ENCODE peak calls at places on chromosome 7, in nine cellular contexts. One of them, this sample, is unnamed.

GRCh38 chr7:150468241-150468640 is 17.8 kb downstream of the GIMAP8 start:
- ATAC-seq in activated CD8-positive, alpha-beta T cell treated with anti-CD3 and anti-CD28 coated beads, Interleukin-2, amount 10 ng/mL, durations not matched to agents 7 days and 5 days: no peak
- ATAC-seq in right lobe of liver: no peak
- ATAC-seq in central memory CD8-positive, alpha-beta T cell: no peak
- ATAC-seq in T-cell: peak
- ATAC-seq in pancreas: no peak
- ATAC-seq in activated naive CD8-positive, alpha-beta T cell treated with anti-CD3 and anti-CD28 coated beads, Interleukin-2, amount 10 ng/mL, durations not matched to agents 7 days and 5 days: no peak
- ATAC-seq in left lung: no peak
- ATAC-seq in upper lobe of left lung: no peak
- ATAC-seq in this sample: no peak

GRCh38 chr7:156029460-156030007 is 217.3 kb upstream of the SHH start:
- ATAC-seq in activated CD8-positive, alpha-beta T cell treated with anti-CD3 and anti-CD28 coated beads, Interleukin-2, amount 10 ng/mL, durations not matched to agents 7 days and 5 days: no peak
- ATAC-seq in right lobe of liver: no peak
- ATAC-seq in central memory CD8-positive, alpha-beta T cell: no peak
- ATAC-seq in T-cell: no peak
- ATAC-seq in pancreas: no peak
- ATAC-seq in activated naive CD8-positive, alpha-beta T cell treated with anti-CD3 and anti-CD28 coated beads, Interleukin-2, amount 10 ng/mL, durations not matched to agents 7 days and 5 days: no peak
- ATAC-seq in left lung: no peak
- ATAC-seq in upper lobe of left lung: peak
- ATAC-seq in this sample: no peak

GRCh38 chr7:19520392-19520791 is 188.4 kb downstream of the POLR1F start:
- ATAC-seq in activated CD8-positive, alpha-beta T cell treated with anti-CD3 and anti-CD28 coated beads, Interleukin-2, amount 10 ng/mL, durations not matched to agents 7 days and 5 days: no peak
- ATAC-seq in right lobe of liver: no peak
- ATAC-seq in central memory CD8-positive, alpha-beta T cell: no peak
- ATAC-seq in T-cell: no peak
- ATAC-seq in pancreas: no peak
- ATAC-seq in activated naive CD8-positive, alpha-beta T cell treated with anti-CD3 and anti-CD28 coated beads, Interleukin-2, amount 10 ng/mL, durations not matched to agents 7 days and 5 days: no peak
- ATAC-seq in left lung: no peak
- ATAC-seq in upper lobe of left lung: no peak
- ATAC-seq in this sample: no peak

GRCh38 chr7:70557281-70557680 is 574.7 kb upstream of the GALNT17 start:
- ATAC-seq in activated CD8-positive, alpha-beta T cell treated with anti-CD3 and anti-CD28 coated beads, Interleukin-2, amount 10 ng/mL, durations not matched to agents 7 days and 5 days: no peak
- ATAC-seq in right lobe of liver: peak
- ATAC-seq in central memory CD8-positive, alpha-beta T cell: no peak
- ATAC-seq in T-cell: no peak
- ATAC-seq in pancreas: no peak
- ATAC-seq in activated naive CD8-positive, alpha-beta T cell treated with anti-CD3 and anti-CD28 coated beads, Interleukin-2, amount 10 ng/mL, durations not matched to agents 7 days and 5 days: no peak
- ATAC-seq in left lung: no peak
- ATAC-seq in upper lobe of left lung: no peak
- ATAC-seq in this sample: no peak

GRCh38 chr7:583410-584121 is 63.9 kb upstream of the PDGFA start:
- ATAC-seq in activated CD8-positive, alpha-beta T cell treated with anti-CD3 and anti-CD28 coated beads, Interleukin-2, amount 10 ng/mL, durations not matched to agents 7 days and 5 days: peak
- ATAC-seq in right lobe of liver: no peak
- ATAC-seq in central memory CD8-positive, alpha-beta T cell: peak
- ATAC-seq in T-cell: peak
- ATAC-seq in pancreas: no peak
- ATAC-seq in activated naive CD8-positive, alpha-beta T cell treated with anti-CD3 and anti-CD28 coated beads, Interleukin-2, amount 10 ng/mL, durations not matched to agents 7 days and 5 days: peak
- ATAC-seq in left lung: no peak
- ATAC-seq in upper lobe of left lung: no peak
- ATAC-seq in this sample: no peak

GRCh38 chr7:96612034-96612433 is 97.6 kb downstream of the SEM1 start:
- ATAC-seq in activated CD8-positive, alpha-beta T cell treated with anti-CD3 and anti-CD28 coated beads, Interleukin-2, amount 10 ng/mL, durations not matched to agents 7 days and 5 days: no peak
- ATAC-seq in right lobe of liver: no peak
- ATAC-seq in central memory CD8-positive, alpha-beta T cell: no peak
- ATAC-seq in T-cell: no peak
- ATAC-seq in pancreas: no peak
- ATAC-seq in activated naive CD8-positive, alpha-beta T cell treated with anti-CD3 and anti-CD28 coated beads, Interleukin-2, amount 10 ng/mL, durations not matched to agents 7 days and 5 days: no peak
- ATAC-seq in left lung: no peak
- ATAC-seq in upper lobe of left lung: no peak
- ATAC-seq in this sample: no peak

GRCh38 chr7:135971366-135971725 is 5.8 kb downstream of the MTPN start:
- ATAC-seq in activated CD8-positive, alpha-beta T cell treated with anti-CD3 and anti-CD28 coated beads, Interleukin-2, amount 10 ng/mL, durations not matched to agents 7 days and 5 days: no peak
- ATAC-seq in right lobe of liver: no peak
- ATAC-seq in central memory CD8-positive, alpha-beta T cell: no peak
- ATAC-seq in T-cell: no peak
- ATAC-seq in pancreas: no peak
- ATAC-seq in activated naive CD8-positive, alpha-beta T cell treated with anti-CD3 and anti-CD28 coated beads, Interleukin-2, amount 10 ng/mL, durations not matched to agents 7 days and 5 days: no peak
- ATAC-seq in left lung: no peak
- ATAC-seq in upper lobe of left lung: no peak
- ATAC-seq in this sample: peak

GRCh38 chr7:132436121-132436520 is 140.1 kb downstream of the PLXNA4 start:
- ATAC-seq in activated CD8-positive, alpha-beta T cell treated with anti-CD3 and anti-CD28 coated beads, Interleukin-2, amount 10 ng/mL, durations not matched to agents 7 days and 5 days: no peak
- ATAC-seq in right lobe of liver: no peak
- ATAC-seq in central memory CD8-positive, alpha-beta T cell: no peak
- ATAC-seq in T-cell: no peak
- ATAC-seq in pancreas: peak
- ATAC-seq in activated naive CD8-positive, alpha-beta T cell treated with anti-CD3 and anti-CD28 coated beads, Interleukin-2, amount 10 ng/mL, durations not matched to agents 7 days and 5 days: no peak
- ATAC-seq in left lung: no peak
- ATAC-seq in upper lobe of left lung: no peak
- ATAC-seq in this sample: no peak

GRCh38 chr7:84274029-84274638 is 79.5 kb upstream of the SEMA3A start:
- ATAC-seq in activated CD8-positive, alpha-beta T cell treated with anti-CD3 and anti-CD28 coated beads, Interleukin-2, amount 10 ng/mL, durations not matched to agents 7 days and 5 days: no peak
- ATAC-seq in right lobe of liver: no peak
- ATAC-seq in central memory CD8-positive, alpha-beta T cell: no peak
- ATAC-seq in T-cell: no peak
- ATAC-seq in pancreas: no peak
- ATAC-seq in activated naive CD8-positive, alpha-beta T cell treated with anti-CD3 and anti-CD28 coated beads, Interleukin-2, amount 10 ng/mL, durations not matched to agents 7 days and 5 days: no peak
- ATAC-seq in left lung: peak
- ATAC-seq in upper lobe of left lung: no peak
- ATAC-seq in this sample: no peak

GRCh38 chr7:112223310-112223709 is 16.8 kb downstream of the ZNF277 start:
- ATAC-seq in activated CD8-positive, alpha-beta T cell treated with anti-CD3 and anti-CD28 coated beads, Interleukin-2, amount 10 ng/mL, durations not matched to agents 7 days and 5 days: no peak
- ATAC-seq in right lobe of liver: peak
- ATAC-seq in central memory CD8-positive, alpha-beta T cell: no peak
- ATAC-seq in T-cell: no peak
- ATAC-seq in pancreas: peak
- ATAC-seq in activated naive CD8-positive, alpha-beta T cell treated with anti-CD3 and anti-CD28 coated beads, Interleukin-2, amount 10 ng/mL, durations not matched to agents 7 days and 5 days: no peak
- ATAC-seq in left lung: no peak
- ATAC-seq in upper lobe of left lung: no peak
- ATAC-seq in this sample: no peak

GRCh38 chr7:98051118-98051744 is 55.4 kb upstream of the LMTK2 start:
- ATAC-seq in activated CD8-positive, alpha-beta T cell treated with anti-CD3 and anti-CD28 coated beads, Interleukin-2, amount 10 ng/mL, durations not matched to agents 7 days and 5 days: peak
- ATAC-seq in right lobe of liver: no peak
- ATAC-seq in central memory CD8-positive, alpha-beta T cell: peak
- ATAC-seq in T-cell: peak
- ATAC-seq in pancreas: no peak
- ATAC-seq in activated naive CD8-positive, alpha-beta T cell treated with anti-CD3 and anti-CD28 coated beads, Interleukin-2, amount 10 ng/mL, durations not matched to agents 7 days and 5 days: no peak
- ATAC-seq in left lung: no peak
- ATAC-seq in upper lobe of left lung: no peak
- ATAC-seq in this sample: peak

GRCh38 chr7:68760556-68760955 is 837.7 kb upstream of the AUTS2 start:
- ATAC-seq in activated CD8-positive, alpha-beta T cell treated with anti-CD3 and anti-CD28 coated beads, Interleukin-2, amount 10 ng/mL, durations not matched to agents 7 days and 5 days: no peak
- ATAC-seq in right lobe of liver: no peak
- ATAC-seq in central memory CD8-positive, alpha-beta T cell: no peak
- ATAC-seq in T-cell: no peak
- ATAC-seq in pancreas: no peak
- ATAC-seq in activated naive CD8-positive, alpha-beta T cell treated with anti-CD3 and anti-CD28 coated beads, Interleukin-2, amount 10 ng/mL, durations not matched to agents 7 days and 5 days: no peak
- ATAC-seq in left lung: no peak
- ATAC-seq in upper lobe of left lung: no peak
- ATAC-seq in this sample: no peak

GRCh38 chr7:111018447-111018846 is 72.5 kb upstream of the LRRN3 start:
- ATAC-seq in activated CD8-positive, alpha-beta T cell treated with anti-CD3 and anti-CD28 coated beads, Interleukin-2, amount 10 ng/mL, durations not matched to agents 7 days and 5 days: no peak
- ATAC-seq in right lobe of liver: no peak
- ATAC-seq in central memory CD8-positive, alpha-beta T cell: no peak
- ATAC-seq in T-cell: no peak
- ATAC-seq in pancreas: no peak
- ATAC-seq in activated naive CD8-positive, alpha-beta T cell treated with anti-CD3 and anti-CD28 coated beads, Interleukin-2, amount 10 ng/mL, durations not matched to agents 7 days and 5 days: no peak
- ATAC-seq in left lung: no peak
- ATAC-seq in upper lobe of left lung: no peak
- ATAC-seq in this sample: no peak

GRCh38 chr7:121344497-121344896 is 15.7 kb downstream of the WNT16 start:
- ATAC-seq in activated CD8-positive, alpha-beta T cell treated with anti-CD3 and anti-CD28 coated beads, Interleukin-2, amount 10 ng/mL, durations not matched to agents 7 days and 5 days: no peak
- ATAC-seq in right lobe of liver: no peak
- ATAC-seq in central memory CD8-positive, alpha-beta T cell: no peak
- ATAC-seq in T-cell: no peak
- ATAC-seq in pancreas: no peak
- ATAC-seq in activated naive CD8-positive, alpha-beta T cell treated with anti-CD3 and anti-CD28 coated beads, Interleukin-2, amount 10 ng/mL, durations not matched to agents 7 days and 5 days: no peak
- ATAC-seq in left lung: no peak
- ATAC-seq in upper lobe of left lung: no peak
- ATAC-seq in this sample: no peak

GRCh38 chr7:130071701-130072622 is 1.6 kb downstream of the KLHDC10 start:
- ATAC-seq in activated CD8-positive, alpha-beta T cell treated with anti-CD3 and anti-CD28 coated beads, Interleukin-2, amount 10 ng/mL, durations not matched to agents 7 days and 5 days: no peak
- ATAC-seq in right lobe of liver: peak
- ATAC-seq in central memory CD8-positive, alpha-beta T cell: no peak
- ATAC-seq in T-cell: no peak
- ATAC-seq in pancreas: peak
- ATAC-seq in activated naive CD8-positive, alpha-beta T cell treated with anti-CD3 and anti-CD28 coated beads, Interleukin-2, amount 10 ng/mL, durations not matched to agents 7 days and 5 days: no peak
- ATAC-seq in left lung: peak
- ATAC-seq in upper lobe of left lung: peak
- ATAC-seq in this sample: peak

GRCh38 chr7:81014266-81014665 is 95.4 kb upstream of the SEMA3C start:
- ATAC-seq in activated CD8-positive, alpha-beta T cell treated with anti-CD3 and anti-CD28 coated beads, Interleukin-2, amount 10 ng/mL, durations not matched to agents 7 days and 5 days: no peak
- ATAC-seq in right lobe of liver: no peak
- ATAC-seq in central memory CD8-positive, alpha-beta T cell: no peak
- ATAC-seq in T-cell: no peak
- ATAC-seq in pancreas: no peak
- ATAC-seq in activated naive CD8-positive, alpha-beta T cell treated with anti-CD3 and anti-CD28 coated beads, Interleukin-2, amount 10 ng/mL, durations not matched to agents 7 days and 5 days: no peak
- ATAC-seq in left lung: no peak
- ATAC-seq in upper lobe of left lung: no peak
- ATAC-seq in this sample: no peak

GRCh38 chr7:148110097-148110868 is 480.3 kb upstream of the C7orf33 start:
- ATAC-seq in activated CD8-positive, alpha-beta T cell treated with anti-CD3 and anti-CD28 coated beads, Interleukin-2, amount 10 ng/mL, durations not matched to agents 7 days and 5 days: no peak
- ATAC-seq in right lobe of liver: peak
- ATAC-seq in central memory CD8-positive, alpha-beta T cell: no peak
- ATAC-seq in T-cell: no peak
- ATAC-seq in pancreas: peak
- ATAC-seq in activated naive CD8-positive, alpha-beta T cell treated with anti-CD3 and anti-CD28 coated beads, Interleukin-2, amount 10 ng/mL, durations not matched to agents 7 days and 5 days: no peak
- ATAC-seq in left lung: peak
- ATAC-seq in upper lobe of left lung: no peak
- ATAC-seq in this sample: no peak

GRCh38 chr7:27709137-27710075 is 30.6 kb upstream of the TAX1BP1 start:
- ATAC-seq in activated CD8-positive, alpha-beta T cell treated with anti-CD3 and anti-CD28 coated beads, Interleukin-2, amount 10 ng/mL, durations not matched to agents 7 days and 5 days: no peak
- ATAC-seq in right lobe of liver: peak
- ATAC-seq in central memory CD8-positive, alpha-beta T cell: no peak
- ATAC-seq in T-cell: no peak
- ATAC-seq in pancreas: peak
- ATAC-seq in activated naive CD8-positive, alpha-beta T cell treated with anti-CD3 and anti-CD28 coated beads, Interleukin-2, amount 10 ng/mL, durations not matched to agents 7 days and 5 days: no peak
- ATAC-seq in left lung: peak
- ATAC-seq in upper lobe of left lung: no peak
- ATAC-seq in this sample: no peak

GRCh38 chr7:116836911-116837310 is 25.5 kb upstream of the CAPZA2 start:
- ATAC-seq in activated CD8-positive, alpha-beta T cell treated with anti-CD3 and anti-CD28 coated beads, Interleukin-2, amount 10 ng/mL, durations not matched to agents 7 days and 5 days: no peak
- ATAC-seq in right lobe of liver: no peak
- ATAC-seq in central memory CD8-positive, alpha-beta T cell: no peak
- ATAC-seq in T-cell: no peak
- ATAC-seq in pancreas: no peak
- ATAC-seq in activated naive CD8-positive, alpha-beta T cell treated with anti-CD3 and anti-CD28 coated beads, Interleukin-2, amount 10 ng/mL, durations not matched to agents 7 days and 5 days: no peak
- ATAC-seq in left lung: no peak
- ATAC-seq in upper lobe of left lung: no peak
- ATAC-seq in this sample: no peak

GRCh38 chr7:111642373-111642772 is 80.1 kb upstream of the IMMP2L start:
- ATAC-seq in activated CD8-positive, alpha-beta T cell treated with anti-CD3 and anti-CD28 coated beads, Interleukin-2, amount 10 ng/mL, durations not matched to agents 7 days and 5 days: no peak
- ATAC-seq in right lobe of liver: no peak
- ATAC-seq in central memory CD8-positive, alpha-beta T cell: no peak
- ATAC-seq in T-cell: no peak
- ATAC-seq in pancreas: no peak
- ATAC-seq in activated naive CD8-positive, alpha-beta T cell treated with anti-CD3 and anti-CD28 coated beads, Interleukin-2, amount 10 ng/mL, durations not matched to agents 7 days and 5 days: no peak
- ATAC-seq in left lung: no peak
- ATAC-seq in upper lobe of left lung: no peak
- ATAC-seq in this sample: no peak

GRCh38 chr7:46059308-46060020 is 138.4 kb upstream of the IGFBP3 start:
- ATAC-seq in activated CD8-positive, alpha-beta T cell treated with anti-CD3 and anti-CD28 coated beads, Interleukin-2, amount 10 ng/mL, durations not matched to agents 7 days and 5 days: no peak
- ATAC-seq in right lobe of liver: no peak
- ATAC-seq in central memory CD8-positive, alpha-beta T cell: no peak
- ATAC-seq in T-cell: no peak
- ATAC-seq in pancreas: peak
- ATAC-seq in activated naive CD8-positive, alpha-beta T cell treated with anti-CD3 and anti-CD28 coated beads, Interleukin-2, amount 10 ng/mL, durations not matched to agents 7 days and 5 days: no peak
- ATAC-seq in left lung: peak
- ATAC-seq in upper lobe of left lung: peak
- ATAC-seq in this sample: no peak

GRCh38 chr7:11474902-11475585 is 357.0 kb downstream of the THSD7A start:
- ATAC-seq in activated CD8-positive, alpha-beta T cell treated with anti-CD3 and anti-CD28 coated beads, Interleukin-2, amount 10 ng/mL, durations not matched to agents 7 days and 5 days: no peak
- ATAC-seq in right lobe of liver: no peak
- ATAC-seq in central memory CD8-positive, alpha-beta T cell: no peak
- ATAC-seq in T-cell: no peak
- ATAC-seq in pancreas: no peak
- ATAC-seq in activated naive CD8-positive, alpha-beta T cell treated with anti-CD3 and anti-CD28 coated beads, Interleukin-2, amount 10 ng/mL, durations not matched to agents 7 days and 5 days: no peak
- ATAC-seq in left lung: peak
- ATAC-seq in upper lobe of left lung: no peak
- ATAC-seq in this sample: no peak

GRCh38 chr7:74093671-74094223 is 10.1 kb downstream of the LIMK1 start:
- ATAC-seq in activated CD8-positive, alpha-beta T cell treated with anti-CD3 and anti-CD28 coated beads, Interleukin-2, amount 10 ng/mL, durations not matched to agents 7 days and 5 days: peak
- ATAC-seq in right lobe of liver: peak
- ATAC-seq in central memory CD8-positive, alpha-beta T cell: peak
- ATAC-seq in T-cell: no peak
- ATAC-seq in pancreas: peak
- ATAC-seq in activated naive CD8-positive, alpha-beta T cell treated with anti-CD3 and anti-CD28 coated beads, Interleukin-2, amount 10 ng/mL, durations not matched to agents 7 days and 5 days: peak
- ATAC-seq in left lung: peak
- ATAC-seq in upper lobe of left lung: peak
- ATAC-seq in this sample: peak

GRCh38 chr7:100764841-100765240 is 31.4 kb downstream of the ZAN start:
- ATAC-seq in activated CD8-positive, alpha-beta T cell treated with anti-CD3 and anti-CD28 coated beads, Interleukin-2, amount 10 ng/mL, durations not matched to agents 7 days and 5 days: no peak
- ATAC-seq in right lobe of liver: no peak
- ATAC-seq in central memory CD8-positive, alpha-beta T cell: no peak
- ATAC-seq in T-cell: no peak
- ATAC-seq in pancreas: no peak
- ATAC-seq in activated naive CD8-positive, alpha-beta T cell treated with anti-CD3 and anti-CD28 coated beads, Interleukin-2, amount 10 ng/mL, durations not matched to agents 7 days and 5 days: no peak
- ATAC-seq in left lung: no peak
- ATAC-seq in upper lobe of left lung: no peak
- ATAC-seq in this sample: no peak

GRCh38 chr7:135102372-135102771 is 45.5 kb upstream of the TMEM140 start:
- ATAC-seq in activated CD8-positive, alpha-beta T cell treated with anti-CD3 and anti-CD28 coated beads, Interleukin-2, amount 10 ng/mL, durations not matched to agents 7 days and 5 days: no peak
- ATAC-seq in right lobe of liver: no peak
- ATAC-seq in central memory CD8-positive, alpha-beta T cell: no peak
- ATAC-seq in T-cell: no peak
- ATAC-seq in pancreas: no peak
- ATAC-seq in activated naive CD8-positive, alpha-beta T cell treated with anti-CD3 and anti-CD28 coated beads, Interleukin-2, amount 10 ng/mL, durations not matched to agents 7 days and 5 days: no peak
- ATAC-seq in left lung: no peak
- ATAC-seq in upper lobe of left lung: no peak
- ATAC-seq in this sample: peak

GRCh38 chr7:33050425-33051318 is 11.9 kb downstream of the NT5C3A start:
- ATAC-seq in activated CD8-positive, alpha-beta T cell treated with anti-CD3 and anti-CD28 coated beads, Interleukin-2, amount 10 ng/mL, durations not matched to agents 7 days and 5 days: peak
- ATAC-seq in right lobe of liver: peak
- ATAC-seq in central memory CD8-positive, alpha-beta T cell: no peak
- ATAC-seq in T-cell: peak
- ATAC-seq in pancreas: peak
- ATAC-seq in activated naive CD8-positive, alpha-beta T cell treated with anti-CD3 and anti-CD28 coated beads, Interleukin-2, amount 10 ng/mL, durations not matched to agents 7 days and 5 days: peak
- ATAC-seq in left lung: peak
- ATAC-seq in upper lobe of left lung: no peak
- ATAC-seq in this sample: no peak

GRCh38 chr7:129574487-129574886 is 37.0 kb upstream of the NRF1 start:
- ATAC-seq in activated CD8-positive, alpha-beta T cell treated with anti-CD3 and anti-CD28 coated beads, Interleukin-2, amount 10 ng/mL, durations not matched to agents 7 days and 5 days: no peak
- ATAC-seq in right lobe of liver: no peak
- ATAC-seq in central memory CD8-positive, alpha-beta T cell: no peak
- ATAC-seq in T-cell: no peak
- ATAC-seq in pancreas: peak
- ATAC-seq in activated naive CD8-positive, alpha-beta T cell treated with anti-CD3 and anti-CD28 coated beads, Interleukin-2, amount 10 ng/mL, durations not matched to agents 7 days and 5 days: no peak
- ATAC-seq in left lung: no peak
- ATAC-seq in upper lobe of left lung: no peak
- ATAC-seq in this sample: no peak

GRCh38 chr7:137977173-137977572 is 24.7 kb downstream of the CREB3L2 start:
- ATAC-seq in activated CD8-positive, alpha-beta T cell treated with anti-CD3 and anti-CD28 coated beads, Interleukin-2, amount 10 ng/mL, durations not matched to agents 7 days and 5 days: no peak
- ATAC-seq in right lobe of liver: no peak
- ATAC-seq in central memory CD8-positive, alpha-beta T cell: no peak
- ATAC-seq in T-cell: no peak
- ATAC-seq in pancreas: no peak
- ATAC-seq in activated naive CD8-positive, alpha-beta T cell treated with anti-CD3 and anti-CD28 coated beads, Interleukin-2, amount 10 ng/mL, durations not matched to agents 7 days and 5 days: no peak
- ATAC-seq in left lung: no peak
- ATAC-seq in upper lobe of left lung: no peak
- ATAC-seq in this sample: no peak

This sample was measured in stimulated activated memory B cell treated with anti-CD40 and anti-IgM and Interleukin-4, amounts not matched to agents 10 μg/mL and 1 μg/mL and 100 μg/mL, for 72 hours.